ENCODE peak calls at places on chromosome 5, in seven cellular contexts. A, Z, W, F, V, N and H are unnamed samples.

GRCh38 chr5:104904561-104904960 is 1342.0 kb upstream of the NUDT12 start:
- DNase-seq in A (no peak), Z (no peak), W (no peak), F (no peak), V (no peak), N (no peak), H (no peak)

GRCh38 chr5:123350744-123351143 is 72.5 kb downstream of the CEP120 start:
- DNase-seq in A (no peak), Z (no peak), W (no peak), F (no peak), V (no peak), N (no peak), H (no peak)

GRCh38 chr5:107565791-107566536 is 104.8 kb downstream of the EFNA5 start:
- DNase-seq in A (no peak), Z (no peak), W (no peak), F (no peak), V (no peak), N (no peak), H (no peak)

GRCh38 chr5:16749626-16750025 is 132.8 kb upstream of the RETREG1 start:
- DNase-seq in A (no peak), Z (no peak), W (no peak), F (no peak), V (no peak), N (no peak), H (no peak)

GRCh38 chr5:38755171-38755570 is 90.6 kb upstream of the OSMR start:
- DNase-seq in A (no peak), Z (peak), W (no peak), F (no peak), V (peak), N (no peak), H (peak)

GRCh38 chr5:51988561-51988960 is 605.3 kb downstream of the ISL1 start:
- DNase-seq in A (no peak), Z (no peak), W (no peak), F (no peak), V (no peak), N (peak), H (no peak)

GRCh38 chr5:116911074-116911473 is 336.5 kb upstream of the SEMA6A start:
- DNase-seq in A (no peak), Z (no peak), W (no peak), F (no peak), V (no peak), N (no peak), H (no peak)

GRCh38 chr5:83368317-83368716 is 103.2 kb upstream of the VCAN start:
- DNase-seq in A (no peak), Z (peak), W (no peak), F (no peak), V (peak), N (no peak), H (peak)

GRCh38 chr5:110956280-110956912 is 115.1 kb upstream of the TSLP start:
- DNase-seq in A (no peak), Z (no peak), W (no peak), F (no peak), V (no peak), N (no peak), H (no peak)

GRCh38 chr5:178531786-178532185 is 58.4 kb downstream of the COL23A1 start:
- DNase-seq in A (no peak), Z (no peak), W (no peak), F (no peak), V (no peak), N (no peak), H (no peak)

GRCh38 chr5:64971538-64971937 is 202.8 kb downstream of the CWC27 start:
- DNase-seq in A (no peak), Z (peak), W (peak), F (no peak), V (no peak), N (no peak), H (no peak)

GRCh38 chr5:40689442-40689841 is 9.7 kb downstream of the PTGER4 start:
- DNase-seq in A (no peak), Z (peak), W (peak), F (no peak), V (peak), N (no peak), H (peak)

GRCh38 chr5:110899566-110900412 is 161.0 kb downstream of the SLC25A46 start:
- DNase-seq in A (no peak), Z (peak), W (no peak), F (no peak), V (no peak), N (no peak), H (no peak)

GRCh38 chr5:42993516-42994284 is 46.4 kb downstream of the ANXA2R start:
- DNase-seq in A (peak), Z (no peak), W (no peak), F (no peak), V (no peak), N (no peak), H (no peak)

GRCh38 chr5:50766042-50766441 is 99.6 kb downstream of the PARP8 start:
- DNase-seq in A (no peak), Z (no peak), W (no peak), F (no peak), V (no peak), N (no peak), H (no peak)

GRCh38 chr5:159469496-159470370 is 139.4 kb upstream of the IL12B start:
- DNase-seq in A (no peak), Z (no peak), W (no peak), F (no peak), V (no peak), N (no peak), H (no peak)